ENCODE peak calls at places on chromosomes 3 and 15, in nine cellular contexts. F is neural progenitor cell, M is thoracic aorta, R is PC-3, A is sigmoid colon, Y is mammary epithelial cell, U is dorsolateral prefrontal cortex, H is fibroblast of pulmonary artery, K is testis. O is an unnamed sample.

GRCh38 chr3:48662140-48662752 is 440 bp downstream of the CELSR3 start:
- DNase-seq in F (peak; percentile 59), M (no peak), R (no peak), A (no peak), Y (no peak), U (no peak), H (no peak), K (no peak), O (no peak)

GRCh38 chr3:8451696-8452095 is 49.9 kb upstream of the LMCD1 start:
- DNase-seq in F (no peak), M (no peak), R (no peak), A (no peak), Y (no peak), U (no peak), H (peak; percentile 45), K (no peak), O (no peak)

GRCh38 chr15:33145447-33145846 is 49.1 kb downstream of the FMN1 start:
- DNase-seq in F (no peak), M (no peak), R (no peak), A (no peak), Y (peak; percentile 91), U (peak; percentile 52), H (no peak), K (no peak), O (no peak)

GRCh38 chr15:85404922-85405293 is 24.5 kb downstream of the AKAP13 start:
- DNase-seq in F (peak; percentile 14), M (no peak), R (peak; percentile 42), A (no peak), Y (peak; percentile 64), U (no peak), H (peak; percentile 73), K (no peak), O (no peak)

GRCh38 chr3:85862893-85863455 is 904.2 kb downstream of the CADM2 start:
- DNase-seq in F (no peak), M (no peak), R (no peak), A (no peak), Y (no peak), U (no peak), H (no peak), K (no peak), O (no peak)

GRCh38 chr3:164723396-164723795 is 354.9 kb downstream of the SI start:
- DNase-seq in F (peak; percentile 26), M (no peak), R (no peak), A (no peak), Y (no peak), U (no peak), H (no peak), K (no peak), O (peak; percentile 7)

GRCh38 chr15:28992996-28993719 is 107.4 kb downstream of the APBA2 start:
- DNase-seq in F (no peak), M (no peak), R (no peak), A (no peak), Y (no peak), U (no peak), H (no peak), K (peak; percentile 40), O (no peak)

GRCh38 chr15:95076381-95076780 is 845.0 kb downstream of the MCTP2 start:
- DNase-seq in F (no peak), M (no peak), R (no peak), A (no peak), Y (no peak), U (no peak), H (no peak), K (no peak), O (no peak)

GRCh38 chr15:42457445-42458442 is 33.2 kb downstream of the ZNF106 start:
- DNase-seq in F (peak; percentile 95), M (peak; percentile 40), R (no peak), A (peak; percentile 91), Y (peak; percentile 48), U (no peak), H (peak; percentile 96), K (peak; percentile 86), O (peak; percentile 48)

GRCh38 chr3:121072128-121072527 is 164.1 kb downstream of the STXBP5L start:
- DNase-seq in F (no peak), M (no peak), R (peak; percentile 30), A (no peak), Y (no peak), U (no peak), H (peak; percentile 70), K (no peak), O (no peak)

GRCh38 chr3:112056451-112056929 is 22.0 kb downstream of the TMPRSS7 start:
- DNase-seq in F (no peak), M (no peak), R (peak; percentile 82), A (no peak), Y (peak; percentile 69), U (no peak), H (peak; percentile 46), K (no peak), O (no peak)

GRCh38 chr15:39270976-39271375 is 309.9 kb upstream of the THBS1 start:
- DNase-seq in F (no peak), M (no peak), R (peak; percentile 73), A (no peak), Y (peak; percentile 80), U (no peak), H (peak; percentile 91), K (no peak), O (no peak)

GRCh38 chr15:63481105-63481810 is 23.1 kb upstream of the USP3 start:
- DNase-seq in F (no peak), M (no peak), R (peak; percentile 54), A (no peak), Y (peak; percentile 77), U (no peak), H (no peak), K (no peak), O (no peak)

GRCh38 chr15:100715571-100716455 is 113.4 kb downstream of the ASB7 start:
- DNase-seq in F (no peak), M (no peak), R (no peak), A (peak; percentile 51), Y (no peak), U (peak; percentile 38), H (no peak), K (no peak), O (peak; percentile 12)

GRCh38 chr3:149625795-149626194 is 32.0 kb downstream of the WWTR1 start:
- DNase-seq in F (no peak), M (no peak), R (no peak), A (no peak), Y (peak; percentile 39), U (no peak), H (no peak), K (no peak), O (no peak)

GRCh38 chr15:78200276-78200930 is 34.0 kb downstream of the ACSBG1 start:
- DNase-seq in F (no peak), M (no peak), R (no peak), A (no peak), Y (no peak), U (no peak), H (no peak), K (peak; percentile 11), O (no peak)

GRCh38 chr3:159775372-159775961 is 213.2 kb upstream of the IL12A start:
- DNase-seq in F (peak; percentile 77), M (peak; percentile 58), R (no peak), A (peak; percentile 80), Y (peak; percentile 49), U (peak; percentile 87), H (peak; percentile 94), K (no peak), O (peak; percentile 14)

DNA sequence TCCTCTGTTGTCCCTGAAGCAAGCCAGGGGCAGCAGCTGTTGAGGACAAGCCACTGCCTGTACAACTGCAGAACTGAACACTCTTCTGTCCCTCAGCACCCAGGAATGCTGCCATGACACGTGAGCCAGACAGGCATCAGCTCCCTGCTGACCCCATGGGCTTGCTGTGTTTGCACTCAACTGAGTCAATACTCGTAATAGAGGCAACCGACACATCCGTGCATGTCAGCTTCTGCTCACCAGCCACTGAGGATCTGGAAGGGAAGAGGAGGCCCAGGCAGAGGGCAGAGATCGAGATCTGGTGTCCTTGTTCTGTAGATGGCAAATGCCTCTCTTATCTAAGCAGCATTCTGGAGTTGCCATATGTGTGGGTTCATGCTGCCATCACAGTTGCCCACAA is 54.3 kb upstream of the SEC61A1 start:
- DNase-seq in F (no peak), M (no peak), R (peak; percentile 43), A (no peak), Y (no peak), U (no peak), H (no peak), K (no peak), O (no peak)
- TF ChIP-seq CTCF in F (no peak), M (no peak), R (no peak), A (no peak), Y (no peak), U (no peak), H (no peak), K (no peak), O (no peak)

GRCh38 chr3:37996785-37997301 is 6.3 kb downstream of the VILL start:
- DNase-seq in F (peak; percentile 72), M (no peak), R (peak; percentile 96), A (peak; percentile 87), Y (peak; percentile 75), U (peak; percentile 59), H (peak; percentile 86), K (peak; percentile 82), O (peak; percentile 87)
- TF ChIP-seq CTCF in F (peak; percentile 83), M (peak; percentile 95), R (peak; percentile 93), A (peak; percentile 59), Y (peak; percentile 91), U (peak; percentile 78), H (peak; percentile 99), K (peak; percentile 93), O (peak; percentile 93)

GRCh38 chr3:156483426-156483825 is 71.5 kb downstream of the SSR3 start:
- DNase-seq in F (no peak), M (no peak), R (peak; percentile 92), A (no peak), Y (peak; percentile 86), U (no peak), H (peak; percentile 71), K (no peak), O (no peak)
- TF ChIP-seq CTCF in F (no peak), M (no peak), R (no peak), A (no peak), Y (no peak), U (no peak), H (no peak), K (no peak), O (no peak)

GRCh38 chr3:186526256-186526606 is 17.9 kb downstream of the CRYGS start:
- DNase-seq in F (no peak), M (no peak), R (no peak), A (no peak), Y (no peak), U (no peak), H (no peak), K (no peak), O (peak; percentile 29)

GRCh38 chr3:186525369-186526255 is 18.6 kb downstream of the CRYGS start:
- DNase-seq in F (no peak), M (no peak), R (no peak), A (no peak), Y (no peak), U (no peak), H (no peak), K (no peak), O (no peak)

GRCh38 chr3:186530415-186530814 is 13.8 kb downstream of the CRYGS start:
- DNase-seq in F (no peak), M (no peak), R (no peak), A (no peak), Y (no peak), U (no peak), H (no peak), K (no peak), O (no peak)

GRCh38 chr3:186532641-186533072 is 11.5 kb downstream of the CRYGS start:
- DNase-seq in F (peak; percentile 93), M (no peak), R (no peak), A (no peak), Y (no peak), U (no peak), H (no peak), K (no peak), O (peak; percentile 38)

GRCh38 chr3:186529204-186529999 is 14.8 kb downstream of the CRYGS start:
- DNase-seq in F (peak; percentile 42), M (no peak), R (peak; percentile 14), A (no peak), Y (no peak), U (no peak), H (no peak), K (no peak), O (no peak)
- TF ChIP-seq CTCF in F (peak; percentile 16), M (no peak), R (peak; percentile 14), A (no peak), Y (peak; percentile 17), U (no peak), H (no peak), K (no peak), O (no peak)